ENCODE peak calls at places on chromosomes 4 and X, in six cellular contexts. One of them, this sample, is unnamed. For H3K36me3, the result is how much of the 10 kb centered on the place peaks cover.

GRCh38 chr4:165204462-165204830 is 2.9 kb upstream of the KLHL2 start:
- DNase-seq in endodermal cell: no peak
- DNase-seq in IMR-90: peak
- DNase-seq in brain microvascular endothelial cell: peak
- DNase-seq in thyroid gland: no peak
- DNase-seq in left lung: no peak
- DNase-seq in this sample: no peak

GRCh38 chrX:150363561-150364346 is 637 bp downstream of the MAMLD1 start:
- DNase-seq in brain microvascular endothelial cell: no peak
- DNase-seq in thyroid gland: peak
- DNase-seq in left lung: peak
- DNase-seq in endodermal cell: peak
- DNase-seq in IMR-90: peak
- DNase-seq in this sample: no peak

GRCh38 chr4:55757356-55758024 is 62.1 kb upstream of the EXOC1L start:
- DNase-seq in endodermal cell: no peak
- DNase-seq in left lung: no peak
- DNase-seq in brain microvascular endothelial cell: no peak
- DNase-seq in thyroid gland: no peak
- DNase-seq in IMR-90: no peak
- DNase-seq in this sample: no peak

GRCh38 chr4:67134616-67135015 is 410.7 kb downstream of the CENPC start:
- DNase-seq in thyroid gland: no peak
- DNase-seq in brain microvascular endothelial cell: peak
- DNase-seq in endodermal cell: no peak
- DNase-seq in IMR-90: no peak
- DNase-seq in left lung: no peak
- DNase-seq in this sample: no peak

GRCh38 chrX:252421-253291 is 28.5 kb upstream of the PLCXD1 start:
- DNase-seq in brain microvascular endothelial cell: no peak
- DNase-seq in IMR-90: no peak
- DNase-seq in left lung: no peak
- DNase-seq in endodermal cell: peak
- DNase-seq in thyroid gland: no peak
- DNase-seq in this sample: no peak

GRCh38 chrX:24775891-24776290 is 82.2 kb downstream of the POLA1 start:
- DNase-seq in thyroid gland: no peak
- DNase-seq in left lung: no peak
- DNase-seq in brain microvascular endothelial cell: no peak
- DNase-seq in IMR-90: no peak
- DNase-seq in endodermal cell: no peak
- DNase-seq in this sample: no peak

GRCh38 chr4:109977854-109978501 is 65.3 kb downstream of the EGF start:
- DNase-seq in brain microvascular endothelial cell: peak
- DNase-seq in thyroid gland: no peak
- DNase-seq in IMR-90: peak
- DNase-seq in endodermal cell: no peak
- DNase-seq in left lung: no peak
- DNase-seq in this sample: no peak

GRCh38 chrX:117752745-117753144 is 363.9 kb downstream of the KLHL13 start:
- DNase-seq in endodermal cell: no peak
- DNase-seq in thyroid gland: no peak
- DNase-seq in brain microvascular endothelial cell: no peak
- DNase-seq in IMR-90: no peak
- DNase-seq in left lung: no peak
- DNase-seq in this sample: no peak

GRCh38 chrX:15465347-15465746 is 27.8 kb downstream of the PIR start:
- DNase-seq in brain microvascular endothelial cell: no peak
- DNase-seq in IMR-90: peak
- DNase-seq in left lung: no peak
- DNase-seq in endodermal cell: no peak
- DNase-seq in thyroid gland: no peak
- DNase-seq in this sample: no peak

GRCh38 chrX:53882331-53882730 is 161.9 kb downstream of the PHF8 start:
- DNase-seq in brain microvascular endothelial cell: peak
- DNase-seq in thyroid gland: no peak
- DNase-seq in left lung: no peak
- DNase-seq in IMR-90: peak
- DNase-seq in endodermal cell: peak
- DNase-seq in this sample: no peak

GRCh38 chr4:119284876-119285611 is 36.9 kb downstream of the FABP2 start:
- DNase-seq in thyroid gland: no peak
- DNase-seq in IMR-90: peak
- DNase-seq in brain microvascular endothelial cell: no peak
- DNase-seq in left lung: no peak
- DNase-seq in endodermal cell: no peak
- DNase-seq in this sample: no peak

GRCh38 chr4:122167369-122167768 is 15.2 kb downstream of the BLTP1 start:
- DNase-seq in endodermal cell: peak
- DNase-seq in IMR-90: no peak
- DNase-seq in thyroid gland: no peak
- DNase-seq in left lung: no peak
- DNase-seq in brain microvascular endothelial cell: no peak
- DNase-seq in this sample: no peak

GRCh38 chrX:69139516-69139915 is 25.7 kb downstream of the PJA1 start:
- DNase-seq in brain microvascular endothelial cell: no peak
- DNase-seq in thyroid gland: no peak
- DNase-seq in endodermal cell: no peak
- DNase-seq in left lung: no peak
- DNase-seq in IMR-90: peak
- DNase-seq in this sample: no peak

GRCh38 chr4:89797117-89797516 is 39.8 kb downstream of the SNCA start:
- DNase-seq in endodermal cell: no peak
- DNase-seq in thyroid gland: peak
- DNase-seq in IMR-90: peak
- DNase-seq in left lung: no peak
- DNase-seq in brain microvascular endothelial cell: peak
- DNase-seq in this sample: no peak

GRCh38 chr4:89773793-89774192 is 63.2 kb downstream of the SNCA start:
- DNase-seq in IMR-90: no peak
- DNase-seq in brain microvascular endothelial cell: no peak
- DNase-seq in endodermal cell: no peak
- DNase-seq in left lung: no peak
- DNase-seq in thyroid gland: no peak
- DNase-seq in this sample: no peak

GRCh38 chr4:3773552-3774001 is 7.4 kb downstream of the ADRA2C start:
- DNase-seq in brain microvascular endothelial cell: no peak
- DNase-seq in endodermal cell: no peak
- DNase-seq in thyroid gland: no peak
- DNase-seq in left lung: peak
- DNase-seq in IMR-90: no peak
- DNase-seq in this sample: no peak

GRCh38 chrX:133921084-133921483 is 64.3 kb downstream of the GPC3 start:
- DNase-seq in endodermal cell: no peak
- DNase-seq in brain microvascular endothelial cell: no peak
- DNase-seq in left lung: no peak
- DNase-seq in IMR-90: no peak
- DNase-seq in thyroid gland: no peak
- DNase-seq in this sample: no peak

GRCh38 chrX:134718329-134719317 is 60.4 kb upstream of the PLAC1 start:
- DNase-seq in endodermal cell: peak
- DNase-seq in left lung: no peak
- DNase-seq in brain microvascular endothelial cell: peak
- DNase-seq in thyroid gland: peak
- DNase-seq in IMR-90: peak
- DNase-seq in this sample: no peak

GRCh38 chr4:140300271-140300970 is 73.0 kb upstream of the SCOC start:
- DNase-seq in IMR-90: peak
- DNase-seq in thyroid gland: no peak
- DNase-seq in brain microvascular endothelial cell: peak
- DNase-seq in endodermal cell: peak
- DNase-seq in left lung: no peak
- DNase-seq in this sample: no peak

GRCh38 chr4:100366213-100366612 is 151.6 kb downstream of the EMCN start:
- DNase-seq in endodermal cell: peak
- DNase-seq in left lung: no peak
- DNase-seq in IMR-90: peak
- DNase-seq in thyroid gland: no peak
- DNase-seq in brain microvascular endothelial cell: no peak
- DNase-seq in this sample: no peak

GRCh38 chrX:154490021-154490413 is 412 bp downstream of the SLC10A3 start:
- DNase-seq in endodermal cell: peak
- DNase-seq in brain microvascular endothelial cell: no peak
- DNase-seq in left lung: no peak
- DNase-seq in thyroid gland: peak
- DNase-seq in IMR-90: peak
- DNase-seq in this sample: peak

GRCh38 chr4:33616121-33616520 is 2628.2 kb downstream of the ARAP2 start:
- DNase-seq in IMR-90: no peak
- DNase-seq in brain microvascular endothelial cell: no peak
- DNase-seq in left lung: no peak
- DNase-seq in endodermal cell: no peak
- DNase-seq in thyroid gland: no peak
- DNase-seq in this sample: no peak

GRCh38 chr4:108035691-108036090 is 46.0 kb downstream of the HADH start:
- DNase-seq in left lung: no peak
- DNase-seq in brain microvascular endothelial cell: no peak
- DNase-seq in endodermal cell: no peak
- DNase-seq in IMR-90: no peak
- DNase-seq in thyroid gland: no peak
- DNase-seq in this sample: no peak

GRCh38 chrX:75746891-75747639 is 38.0 kb downstream of the MAGEE2 start:
- DNase-seq in IMR-90: no peak
- DNase-seq in endodermal cell: peak
- DNase-seq in brain microvascular endothelial cell: peak
- DNase-seq in thyroid gland: peak
- DNase-seq in left lung: peak
- DNase-seq in this sample: no peak
- H3K27ac ChIP-seq in IMR-90: no peak
- H3K27ac ChIP-seq in endodermal cell: no peak
- H3K27ac ChIP-seq in brain microvascular endothelial cell: no peak
- H3K27ac ChIP-seq in thyroid gland: no peak
- H3K27ac ChIP-seq in left lung: no peak
- H3K27ac ChIP-seq in this sample: peak

GRCh38 chrX:120380699-120381098 is 18.8 kb downstream of the ATP1B4 start:
- DNase-seq in IMR-90: no peak
- DNase-seq in left lung: no peak
- DNase-seq in brain microvascular endothelial cell: no peak
- DNase-seq in thyroid gland: peak
- DNase-seq in endodermal cell: peak
- DNase-seq in this sample: no peak
- TF ChIP-seq CTCF in IMR-90: peak
- TF ChIP-seq CTCF in left lung: no peak
- TF ChIP-seq CTCF in brain microvascular endothelial cell: peak
- TF ChIP-seq CTCF in thyroid gland: peak
- TF ChIP-seq CTCF in endodermal cell: peak
- TF ChIP-seq CTCF in this sample: no peak

GRCh38 chrX:77910108-77910840 is at the start of gene ATP7A:
- DNase-seq in left lung: peak
- DNase-seq in thyroid gland: peak
- DNase-seq in IMR-90: peak
- DNase-seq in brain microvascular endothelial cell: peak
- DNase-seq in endodermal cell: peak
- DNase-seq in this sample: peak
- H3K36me3 ChIP-seq in left lung: under half
- H3K36me3 ChIP-seq in thyroid gland: under half
- H3K36me3 ChIP-seq in IMR-90: under half
- H3K36me3 ChIP-seq in brain microvascular endothelial cell: under half
- H3K36me3 ChIP-seq in endodermal cell: under half
- H3K36me3 ChIP-seq in this sample: under half

GRCh38 chr4:5783486-5783885 is 72.5 kb downstream of the EVC start:
- DNase-seq in IMR-90: no peak
- DNase-seq in left lung: no peak
- DNase-seq in brain microvascular endothelial cell: no peak
- DNase-seq in thyroid gland: no peak
- DNase-seq in endodermal cell: no peak
- DNase-seq in this sample: no peak

GRCh38 chr4:5784960-5785611 is 74.1 kb downstream of the EVC start:
- DNase-seq in left lung: no peak
- DNase-seq in IMR-90: no peak
- DNase-seq in brain microvascular endothelial cell: no peak
- DNase-seq in endodermal cell: peak
- DNase-seq in thyroid gland: no peak
- DNase-seq in this sample: no peak

GRCh38 chr4:5784021-5784420 is 73.0 kb downstream of the EVC start:
- DNase-seq in endodermal cell: no peak
- DNase-seq in brain microvascular endothelial cell: no peak
- DNase-seq in left lung: no peak
- DNase-seq in thyroid gland: no peak
- DNase-seq in IMR-90: no peak
- DNase-seq in this sample: no peak

GRCh38 chr4:5780831-5781480 is 70.0 kb downstream of the EVC start:
- DNase-seq in IMR-90: peak
- DNase-seq in left lung: no peak
- DNase-seq in thyroid gland: no peak
- DNase-seq in brain microvascular endothelial cell: peak
- DNase-seq in endodermal cell: no peak
- DNase-seq in this sample: no peak

GRCh38 chr4:5782829-5783476 is 72.0 kb downstream of the EVC start:
- DNase-seq in thyroid gland: no peak
- DNase-seq in brain microvascular endothelial cell: no peak
- DNase-seq in endodermal cell: no peak
- DNase-seq in IMR-90: no peak
- DNase-seq in left lung: no peak
- DNase-seq in this sample: no peak
- H3K27ac ChIP-seq in thyroid gland: no peak
- H3K27ac ChIP-seq in brain microvascular endothelial cell: no peak
- H3K27ac ChIP-seq in endodermal cell: no peak
- H3K27ac ChIP-seq in IMR-90: no peak
- H3K27ac ChIP-seq in left lung: no peak
- H3K27ac ChIP-seq in this sample: no peak